ENCODE peak calls at places on chromosome 12, in four cellular contexts. L is BJ; Z is body of pancreas; X is naive thymus-derived CD4-positive, alpha-beta T cell. C is an unnamed sample.

GRCh38 chr12:111444706-111445310 is 39.1 kb downstream of the SH2B3 start:
- DNase-seq in L (no peak), Z (peak; percentile 56), X (peak; percentile 55), C (no peak)

GRCh38 chr12:103382736-103383346 is 112.9 kb downstream of the C12orf42 start:
- DNase-seq in L (no peak), Z (no peak), X (no peak), C (no peak)

GRCh38 chr12:51065530-51065929 is 17.4 kb downstream of the LETMD1 start:
- DNase-seq in L (no peak), Z (peak; percentile 85), X (no peak), C (no peak)

GRCh38 chr12:57621497-57622292 is 10.5 kb downstream of the ARHGEF25 start:
- DNase-seq in L (no peak), Z (peak; percentile 67), X (peak; percentile 47), C (peak; percentile 31)

GRCh38 chr12:26298785-26299621 is 103.6 kb downstream of the SSPN start:
- DNase-seq in L (peak; percentile 65), Z (no peak), X (no peak), C (peak; percentile 20)

GRCh38 chr12:106974525-106974924 is 12.4 kb downstream of the MTERF2 start:
- DNase-seq in L (no peak), Z (peak; percentile 38), X (no peak), C (no peak)

GRCh38 chr12:47779301-47779942 is 6.4 kb downstream of the SLC48A1 start:
- DNase-seq in L (peak; percentile 23), Z (peak; percentile 86), X (peak; percentile 90), C (peak; percentile 67)

GRCh38 chr12:51850933-51851244 is 2.4 kb upstream of the FIGNL2 start:
- DNase-seq in L (no peak), Z (no peak), X (no peak), C (no peak)

GRCh38 chr12:89352492-89353187 is at the start of gene DUSP6:
- DNase-seq in L (peak; percentile 97), Z (peak; percentile 96), X (peak; percentile 60), C (peak; percentile 98)

GRCh38 chr12:12350868-12351463 is 924 bp upstream of the MANSC1 start:
- DNase-seq in L (no peak), Z (no peak), X (no peak), C (no peak)

GRCh38 chr12:49296836-49297694 is 2.1 kb downstream of the PRPH start:
- DNase-seq in L (no peak), Z (peak; percentile 51), X (no peak), C (peak; percentile 26)
- H3K4me3 ChIP-seq in L (peak overlapping the region; percentile 5), Z (no peak overlapping the region), X (peak overlapping the region; percentile 36), C (no peak overlapping the region)

GRCh38 chr12:55730447-55730820 is 1.6 kb upstream of the CD63 start:
- DNase-seq in L (no peak), Z (no peak), X (no peak), C (no peak)
- H3K4me3 ChIP-seq in L (peak overlapping the region; percentile 73), Z (no peak overlapping the region), X (peak overlapping the region; percentile 97), C (peak overlapping the region; percentile 85)

GRCh38 chr12:53985900-53986685 is 1.1 kb downstream of the HOXC10 start:
- DNase-seq in L (no peak), Z (no peak), X (no peak), C (peak; percentile 83)
- H3K4me3 ChIP-seq in L (peak overlapping the region; percentile 60), Z (no peak overlapping the region), X (no peak overlapping the region), C (peak overlapping the region; percentile 70)

DNA sequence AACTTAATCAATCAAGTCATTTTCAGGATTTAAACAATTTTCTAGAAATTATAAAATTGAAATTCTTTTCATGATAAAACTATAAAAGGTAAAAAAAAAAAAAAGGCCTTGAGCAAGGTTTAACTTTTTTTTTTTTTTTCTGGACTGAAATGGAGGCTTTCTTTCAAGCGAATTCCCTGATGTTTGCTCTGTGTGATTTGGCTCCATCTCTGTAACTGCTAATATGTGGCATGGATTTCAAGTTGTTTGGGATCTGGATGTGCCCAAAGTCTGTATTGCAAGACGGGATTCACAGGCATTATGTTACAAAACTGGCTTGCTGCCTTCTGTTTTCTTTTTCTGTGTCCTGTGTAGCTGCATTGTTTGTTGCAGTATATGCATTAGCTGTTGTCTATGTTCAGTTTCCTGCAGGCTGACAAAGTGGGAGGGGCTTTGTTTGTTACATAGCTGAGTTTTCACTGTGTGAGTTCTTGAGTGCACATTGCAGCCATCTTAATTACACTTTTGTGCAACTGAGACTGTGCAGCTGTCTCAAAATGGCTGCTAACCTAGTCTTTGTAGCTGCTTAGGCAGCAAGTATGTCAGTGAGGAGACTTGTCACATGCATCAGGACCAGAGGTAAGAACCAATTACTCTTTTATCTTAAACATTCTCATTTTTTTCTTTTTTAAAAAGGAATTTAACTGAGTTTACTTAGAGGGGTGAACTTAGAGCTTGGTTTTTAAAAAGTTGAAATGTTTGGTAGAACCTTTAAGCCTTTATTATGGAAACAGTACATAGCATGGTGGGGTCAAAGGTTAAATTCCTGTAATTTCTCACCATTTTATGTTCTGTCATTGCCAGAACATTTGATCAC is 19.5 kb downstream of the ATF7IP start:
- DNase-seq in L (peak; percentile 57), Z (peak; percentile 59), X (no peak), C (no peak)
- H3K4me3 ChIP-seq in L (peak overlapping the region; percentile 30), Z (no peak overlapping the region), X (peak overlapping the region; percentile 18), C (no peak overlapping the region)